ENCODE peak calls at places on chromosomes 2 and 18, in five cellular contexts. M is NCI-H1930, O is SK-N-SH, Z is WTC11, A is A549. W is an unnamed sample.

GRCh38 chr18:68928762-68929675 is 131.1 kb downstream of the CCDC102B start:
- DNase-seq in M (no peak), O (no peak), Z (no peak), A (no peak), W (no peak)

GRCh38 chr2:220078439-220078838 is 451.0 kb downstream of the SLC4A3 start:
- DNase-seq in M (no peak), O (no peak), Z (no peak), A (no peak), W (no peak)

GRCh38 chr2:10534514-10535250 is 86.6 kb upstream of the ODC1 start:
- DNase-seq in M (no peak), O (no peak), Z (no peak), A (peak; percentile 45), W (no peak)

GRCh38 chr18:79866889-79867574 is 69.3 kb downstream of the KCNG2 start:
- DNase-seq in M (no peak), O (no peak), Z (no peak), A (peak; percentile 49), W (no peak)

GRCh38 chr18:45253973-45254372 is 361.3 kb upstream of the SLC14A2 start:
- DNase-seq in M (no peak), O (no peak), Z (no peak), A (no peak), W (peak; percentile 50)

GRCh38 chr2:199581935-199582336 is 124.2 kb upstream of the SATB2 start:
- DNase-seq in M (no peak), O (no peak), Z (no peak), A (no peak), W (no peak)

GRCh38 chr2:127043367-127044164 is 63.4 kb downstream of the BIN1 start:
- DNase-seq in M (no peak), O (peak; percentile 30), Z (no peak), A (no peak), W (peak; percentile 48)

GRCh38 chr2:149808556-149808955 is 221.0 kb upstream of the MMADHC start:
- DNase-seq in M (no peak), O (no peak), Z (no peak), A (no peak), W (no peak)

GRCh38 chr2:98869272-98869641 is 66.8 kb downstream of the CRACDL start:
- DNase-seq in M (no peak), O (no peak), Z (peak; percentile 23), A (peak; percentile 59), W (no peak)

GRCh38 chr2:108268001-108268400 is 20.7 kb upstream of the SULT1C2 start:
- DNase-seq in M (no peak), O (no peak), Z (no peak), A (peak; percentile 76), W (no peak)

GRCh38 chr2:208609166-208609804 is 202.7 kb downstream of the PTH2R start:
- DNase-seq in M (no peak), O (no peak), Z (no peak), A (no peak), W (no peak)

GRCh38 chr2:30782124-30782523 is 25.1 kb downstream of the CAPN13 start:
- DNase-seq in M (no peak), O (no peak), Z (no peak), A (no peak), W (no peak)

GRCh38 chr2:27378096-27378808 is 2.3 kb downstream of the ZNF513 start:
- DNase-seq in M (no peak), O (peak; percentile 55), Z (no peak), A (peak; percentile 52), W (peak; percentile 70)

GRCh38 chr2:112728029-112728362 is 7.2 kb downstream of the NT5DC4 start:
- DNase-seq in M (no peak), O (no peak), Z (no peak), A (no peak), W (no peak)

GRCh38 chr2:197875736-197876135 is 71.3 kb downstream of the PLCL1 start:
- DNase-seq in M (no peak), O (no peak), Z (no peak), A (no peak), W (no peak)

GRCh38 chr2:10993001-10993481 is 81.3 kb downstream of the KCNF1 start:
- DNase-seq in M (no peak), O (no peak), Z (no peak), A (peak; percentile 12), W (no peak)

GRCh38 chr2:200378652-200379290 is 72.3 kb downstream of the SPATS2L start:
- DNase-seq in M (no peak), O (no peak), Z (no peak), A (no peak), W (no peak)

GRCh38 chr2:108910541-108911396 is 78.3 kb downstream of the EDAR start:
- DNase-seq in M (no peak), O (peak; percentile 8), Z (no peak), A (no peak), W (no peak)

GRCh38 chr2:235044501-235045271 is 92.9 kb downstream of the SH3BP4 start:
- DNase-seq in M (no peak), O (no peak), Z (no peak), A (no peak), W (no peak)

GRCh38 chr18:46294325-46294724 is 190.1 kb downstream of the HAUS1 start:
- DNase-seq in M (no peak), O (no peak), Z (no peak), A (no peak), W (no peak)

GRCh38 chr18:10565835-10566234 is 40.0 kb downstream of the NAPG start:
- DNase-seq in M (no peak), O (no peak), Z (no peak), A (no peak), W (no peak)

GRCh38 chr18:5879479-5879882 is 15.8 kb downstream of the TMEM200C start:
- DNase-seq in M (no peak), O (peak; percentile 39), Z (no peak), A (peak; percentile 19), W (no peak)

GRCh38 chr2:139386401-139386800 is 606.2 kb upstream of the NXPH2 start:
- DNase-seq in M (no peak), O (no peak), Z (no peak), A (no peak), W (no peak)

GRCh38 chr2:75200140-75200985 is 1.0 kb upstream of the TACR1 start:
- DNase-seq in M (peak; percentile 14), O (peak; percentile 74), Z (peak; percentile 58), A (peak; percentile 68), W (peak; percentile 63)

GRCh38 chr18:5238371-5238758 is 41.3 kb upstream of the AKAIN1 start:
- DNase-seq in M (no peak), O (peak; percentile 55), Z (peak; percentile 28), A (peak; percentile 27), W (peak; percentile 69)

GRCh38 chr2:224136394-224136793 is 97.3 kb upstream of the SERPINE2 start:
- DNase-seq in M (no peak), O (no peak), Z (no peak), A (no peak), W (no peak)

GRCh38 chr18:56284319-56284718 is 354.1 kb downstream of the TXNL1 start:
- DNase-seq in M (no peak), O (no peak), Z (no peak), A (no peak), W (no peak)

GRCh38 chr2:54644236-54644635 is 79.2 kb upstream of the EML6 start:
- DNase-seq in M (no peak), O (no peak), Z (no peak), A (no peak), W (no peak)

GRCh38 chr2:147083661-147084060 is 761.2 kb upstream of the ACVR2A start:
- DNase-seq in M (no peak), O (no peak), Z (no peak), A (no peak), W (no peak)

GRCh38 chr2:91477731-91478672 is 2786.5 kb downstream of the RPIA start:
- DNase-seq in M (no peak), O (peak; percentile 73), Z (no peak), A (no peak), W (peak; percentile 84)

GRCh38 chr2:217978536-217979150 is 24.2 kb downstream of the TNS1 start:
- DNase-seq in M (no peak), O (no peak), Z (peak; percentile 80), A (no peak), W (no peak)

GRCh38 chr2:136297312-136297711 is 179.4 kb upstream of the CXCR4 start:
- DNase-seq in M (no peak), O (no peak), Z (no peak), A (no peak), W (no peak)

GRCh38 chr2:216319771-216320170 is 52.5 kb downstream of the MARCHF4 start:
- DNase-seq in M (no peak), O (no peak), Z (peak; percentile 29), A (peak; percentile 19), W (no peak)

GRCh38 chr2:212170382-212170781 is 368.2 kb downstream of the ERBB4 start:
- DNase-seq in M (no peak), O (no peak), Z (no peak), A (no peak), W (no peak)

GRCh38 chr2:24881158-24881557 is 38.9 kb downstream of the ADCY3 start:
- DNase-seq in M (no peak), O (no peak), Z (no peak), A (no peak), W (no peak)